ENCODE peak calls at places on chromosomes 1 and 21, in ten cellular contexts. X is neural crest cell, E is kidney epithelial cell, F is Peyer's patch, H is left lung, G is fibroblast of pulmonary artery, R is glutamatergic neuron, N is right lobe of liver, W is Calu3, D is astrocyte of the spinal cord. S is an unnamed sample.

GRCh38 chr1:28503117-28503516 is 2.7 kb upstream of the RCC1 start:
- DNase-seq in H (no peak), W (no peak), G (no peak), E (no peak), X (no peak), N (no peak), D (no peak), R (no peak), F (peak), S (no peak)

GRCh38 chr1:31674626-31675025 is 29.2 kb downstream of the COL16A1 start:
- DNase-seq in E (no peak), N (no peak), F (no peak), W (no peak), X (no peak), H (no peak), G (no peak), D (no peak), R (no peak), S (peak)

GRCh38 chr1:245201827-245202226 is 47.0 kb downstream of the KIF26B start:
- DNase-seq in W (no peak), G (no peak), E (no peak), H (no peak), X (no peak), N (no peak), D (no peak), R (no peak), F (no peak), S (peak)

GRCh38 chr1:19044975-19045831 is 88.7 kb upstream of the IFFO2 start:
- DNase-seq in E (no peak), N (peak), G (no peak), R (no peak), W (no peak), X (no peak), F (no peak), D (peak), H (peak), S (no peak)

GRCh38 chr1:160419150-160419837 is 18.9 kb downstream of the VANGL2 start:
- DNase-seq in D (no peak), E (no peak), N (no peak), W (no peak), X (no peak), G (no peak), R (no peak), H (peak), F (no peak), S (no peak)

GRCh38 chr1:31745071-31745897 is 18.9 kb downstream of the ADGRB2 start:
- DNase-seq in F (peak), H (peak), W (peak), G (peak), R (peak), X (peak), E (no peak), D (peak), N (peak), S (peak)

GRCh38 chr1:160332516-160332915 is 10.5 kb downstream of the COPA start:
- DNase-seq in N (no peak), G (no peak), W (no peak), E (no peak), F (no peak), R (no peak), D (no peak), H (no peak), X (no peak), S (no peak)

GRCh38 chr1:169151338-169151837 is 44.9 kb downstream of the ATP1B1 start:
- DNase-seq in R (no peak), W (no peak), N (no peak), E (no peak), X (no peak), D (no peak), F (no peak), G (no peak), H (peak), S (no peak)

GRCh38 chr1:31029031-31029430 is 36.5 kb downstream of the PUM1 start:
- DNase-seq in D (no peak), F (no peak), N (no peak), H (no peak), W (no peak), X (no peak), R (no peak), E (no peak), G (no peak), S (no peak)

GRCh38 chr1:55255901-55256300 is 40.7 kb upstream of the USP24 start:
- DNase-seq in G (no peak), X (no peak), E (no peak), F (no peak), R (no peak), W (no peak), D (no peak), H (no peak), N (no peak), S (no peak)

GRCh38 chr1:15797614-15798390 is 9.6 kb downstream of the UQCRHL start:
- DNase-seq in X (no peak), H (no peak), R (no peak), N (no peak), D (no peak), F (no peak), E (no peak), G (no peak), W (no peak), S (no peak)

GRCh38 chr1:99482750-99483149 is 163.2 kb upstream of the PALMD start:
- DNase-seq in R (no peak), G (no peak), D (no peak), H (no peak), E (no peak), F (no peak), N (no peak), X (no peak), W (no peak), S (no peak)

GRCh38 chr1:9018372-9018771 is 7.9 kb downstream of the SLC2A7 start:
- DNase-seq in X (no peak), D (peak), W (no peak), E (no peak), F (no peak), H (no peak), N (no peak), R (no peak), G (peak), S (no peak)

GRCh38 chr1:109484519-109484975 is 842 bp downstream of the ATXN7L2 start:
- DNase-seq in G (no peak), R (no peak), X (no peak), E (no peak), D (no peak), N (no peak), W (no peak), H (no peak), F (no peak), S (no peak)

GRCh38 chr1:23561076-23561812 is 1.9 kb upstream of the ID3 start:
- DNase-seq in W (no peak), H (no peak), R (no peak), N (no peak), G (no peak), E (no peak), D (no peak), X (no peak), F (no peak), S (no peak)

GRCh38 chr1:86703696-86704455 is 500 bp upstream of the SH3GLB1 start:
- DNase-seq in F (peak), D (no peak), H (no peak), W (no peak), E (no peak), R (no peak), G (no peak), N (no peak), X (no peak), S (no peak)

GRCh38 chr1:159000070-159000409 is 9.7 kb upstream of the IFI16 start:
- DNase-seq in D (no peak), W (no peak), N (no peak), G (no peak), R (no peak), F (no peak), E (no peak), H (no peak), X (no peak), S (peak)

GRCh38 chr1:1232801-1233566 is 947 bp downstream of the B3GALT6 start:
- DNase-seq in D (no peak), R (no peak), W (no peak), G (no peak), H (no peak), F (no peak), E (no peak), N (no peak), X (no peak), S (no peak)

GRCh38 chr1:43021547-43022474 is 63.1 kb upstream of the SLC2A1 start:
- DNase-seq in G (no peak), N (no peak), E (no peak), F (no peak), H (no peak), D (no peak), W (no peak), X (no peak), R (no peak), S (no peak)

GRCh38 chr1:4124631-4125145 is 224.6 kb upstream of the C1orf174 start:
- DNase-seq in N (no peak), F (peak), R (no peak), H (no peak), E (no peak), X (no peak), D (no peak), W (no peak), G (no peak), S (no peak)

GRCh38 chr1:4127595-4128140 is 227.6 kb upstream of the C1orf174 start:
- DNase-seq in R (no peak), E (no peak), F (no peak), H (no peak), N (no peak), G (no peak), X (no peak), W (no peak), D (no peak), S (no peak)

GRCh38 chr1:4128616-4129015 is 228.5 kb upstream of the C1orf174 start:
- DNase-seq in W (no peak), D (no peak), G (no peak), N (no peak), H (peak), E (no peak), R (no peak), F (no peak), X (no peak), S (no peak)

GRCh38 chr1:4129693-4130092 is 229.6 kb upstream of the C1orf174 start:
- DNase-seq in F (no peak), E (no peak), H (peak), G (no peak), W (no peak), R (no peak), D (no peak), X (no peak), N (no peak), S (no peak)

GRCh38 chr1:4126731-4127594 is 226.9 kb upstream of the C1orf174 start:
- DNase-seq in E (no peak), R (no peak), H (peak), D (no peak), X (no peak), G (no peak), F (no peak), W (no peak), N (no peak), S (no peak)
- TF ChIP-seq CTCF in E (no peak), R (no peak), H (no peak), D (no peak), X (no peak), G (no peak), F (no peak), W (no peak), N (no peak), S (no peak)

GRCh38 chr1:101438359-101438758 is 201.5 kb downstream of the S1PR1 start:
- DNase-seq in F (no peak), D (no peak), H (no peak), G (peak), X (no peak), W (peak), E (no peak), R (no peak), N (no peak), S (no peak)
- TF ChIP-seq CTCF in F (no peak), D (peak), H (peak), G (peak), X (peak), W (no peak), E (peak), R (no peak), N (no peak), S (peak)

GRCh38 chr1:208134491-208134890 is 109.7 kb downstream of the PLXNA2 start:
- DNase-seq in X (no peak), G (no peak), F (no peak), R (no peak), H (no peak), D (no peak), W (no peak), N (no peak), E (no peak), S (no peak)

GRCh38 chr1:208129489-208129888 is 114.7 kb downstream of the PLXNA2 start:
- DNase-seq in N (no peak), E (no peak), W (no peak), H (no peak), X (no peak), D (no peak), F (no peak), G (no peak), R (no peak), S (no peak)

GRCh38 chr1:208135354-208135753 is 108.8 kb downstream of the PLXNA2 start:
- DNase-seq in F (no peak), R (no peak), N (peak), E (no peak), X (no peak), W (no peak), D (peak), G (peak), H (no peak), S (no peak)

GRCh38 chr1:208131631-208132286 is 112.4 kb downstream of the PLXNA2 start:
- DNase-seq in F (no peak), X (no peak), D (peak), G (no peak), H (no peak), N (no peak), E (no peak), W (no peak), R (no peak), S (no peak)

GRCh38 chr1:208132287-208132882 is 111.8 kb downstream of the PLXNA2 start:
- DNase-seq in W (peak), G (peak), R (peak), E (no peak), N (peak), H (peak), X (peak), D (peak), F (peak), S (peak)
- TF ChIP-seq CTCF in W (peak), G (peak), R (peak), E (peak), N (peak), H (peak), X (peak), D (peak), F (peak), S (peak)

DNA sequence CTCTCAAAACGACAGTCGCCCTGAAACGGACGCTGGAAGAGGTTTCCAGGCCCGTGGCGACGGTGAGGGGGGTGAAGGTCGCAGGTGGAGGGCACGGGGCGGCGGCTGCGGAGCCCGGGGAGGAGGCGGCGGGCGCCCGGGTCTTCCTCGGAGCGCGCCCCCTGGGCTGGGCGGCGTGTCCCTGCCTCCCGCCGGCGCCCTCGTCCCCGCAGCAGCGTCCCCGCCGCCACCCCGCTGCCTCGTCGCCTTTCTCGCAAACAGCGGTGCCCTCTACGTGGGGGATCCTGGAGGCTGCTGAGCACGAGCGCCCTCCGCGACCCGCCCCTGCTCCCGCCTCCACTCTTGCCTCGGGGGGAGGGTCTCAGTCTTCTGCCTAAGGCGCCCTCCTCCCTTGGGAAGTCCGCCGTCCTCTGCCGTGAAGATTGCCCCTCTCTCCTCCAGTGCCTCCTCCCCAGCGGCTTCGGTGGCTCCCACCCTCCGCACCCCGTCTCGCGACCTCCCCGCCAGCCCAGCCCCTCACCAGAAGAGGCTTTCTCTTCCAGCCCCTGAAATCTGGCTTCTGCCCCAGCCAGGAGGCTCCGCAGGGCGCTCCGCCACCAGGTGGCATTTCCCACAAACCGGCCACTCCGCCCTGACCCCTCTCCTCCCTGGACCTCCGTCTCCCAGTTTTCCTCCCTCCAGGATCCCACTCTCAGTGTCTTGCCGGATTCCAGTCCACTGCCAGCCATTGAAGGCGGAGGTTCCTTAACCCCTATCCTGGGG is 227.4 kb downstream of the SDCCAG8 start:
- DNase-seq in G (no peak), F (no peak), D (no peak), E (no peak), W (no peak), R (peak), N (peak), H (no peak), X (peak), S (no peak)
- TF ChIP-seq CTCF in G (no peak), F (no peak), D (peak), E (peak), W (no peak), R (no peak), N (peak), H (no peak), X (peak), S (peak)

GRCh38 chr21:24025101-24025500 is 1582.2 kb downstream of the MRPL39 start:
- DNase-seq in X (no peak), G (no peak), N (no peak), D (no peak), E (no peak), W (no peak), H (no peak), F (no peak), R (no peak), S (no peak)
- TF ChIP-seq CTCF in X (no peak), G (no peak), N (no peak), D (no peak), E (no peak), W (no peak), H (no peak), F (no peak), R (no peak), S (no peak)

GRCh38 chr1:173753830-173754229 is 39.0 kb downstream of the KLHL20 start:
- DNase-seq in W (no peak), X (no peak), E (no peak), R (no peak), N (no peak), F (no peak), D (no peak), G (no peak), H (no peak), S (no peak)
- TF ChIP-seq CTCF in W (no peak), X (no peak), E (no peak), R (no peak), N (no peak), F (no peak), D (no peak), G (no peak), H (no peak), S (no peak)

GRCh38 chr21:36860736-36861594 is 105.5 kb downstream of the HLCS start:
- DNase-seq in R (no peak), F (no peak), X (no peak), G (peak), N (peak), E (peak), H (no peak), W (peak), D (peak), S (peak)
- TF ChIP-seq CTCF in R (no peak), F (no peak), X (no peak), G (no peak), N (no peak), E (no peak), H (no peak), W (no peak), D (no peak), S (no peak)

DNA sequence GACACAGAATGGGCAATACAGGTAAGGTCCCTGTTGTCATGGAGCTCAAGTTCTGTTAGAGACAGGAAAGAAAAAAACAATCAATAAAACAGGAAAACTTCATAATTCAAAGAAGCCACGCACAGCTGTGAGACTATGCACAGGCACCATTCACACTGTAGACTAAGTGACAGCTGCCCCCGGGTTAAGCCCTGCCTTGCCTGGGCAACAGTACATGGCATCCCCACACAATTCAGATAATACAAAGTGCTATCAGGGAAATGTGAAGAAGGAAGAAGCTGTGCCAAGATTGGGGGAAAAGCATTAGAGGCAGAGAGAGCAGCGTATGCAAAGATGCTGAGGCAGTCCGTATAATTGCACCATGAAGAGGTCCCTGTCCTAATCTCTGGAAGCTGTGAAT is 9.0 kb upstream of the KCNE2 start:
- DNase-seq in D (no peak), W (no peak), H (no peak), F (peak), R (no peak), X (no peak), G (no peak), N (no peak), E (no peak), S (no peak)
- TF ChIP-seq CTCF in D (no peak), W (no peak), H (no peak), F (no peak), R (no peak), X (no peak), G (no peak), N (no peak), E (no peak), S (no peak)

GRCh38 chr1:236495359-236496120 is 28.2 kb upstream of the LGALS8 start:
- DNase-seq in D (no peak), R (no peak), G (no peak), W (no peak), F (no peak), H (no peak), X (no peak), E (no peak), N (no peak), S (no peak)

GRCh38 chr1:236497908-236498307 is 25.9 kb upstream of the LGALS8 start:
- DNase-seq in X (no peak), H (no peak), G (no peak), R (no peak), D (no peak), E (no peak), F (no peak), N (no peak), W (no peak), S (no peak)

GRCh38 chr1:236502579-236502971 is 21.2 kb upstream of the LGALS8 start:
- DNase-seq in H (no peak), D (peak), E (peak), W (no peak), X (no peak), G (peak), F (no peak), R (no peak), N (no peak), S (peak)

GRCh38 chr1:236502972-236503639 is 20.7 kb upstream of the LGALS8 start:
- DNase-seq in G (peak), H (no peak), N (peak), E (peak), W (peak), R (no peak), F (peak), D (peak), X (peak), S (peak)

GRCh38 chr1:236501093-236501492 is 22.7 kb upstream of the LGALS8 start:
- DNase-seq in N (no peak), E (no peak), W (no peak), H (no peak), F (no peak), D (no peak), G (no peak), X (no peak), R (no peak), S (no peak)
- TF ChIP-seq CTCF in N (no peak), E (no peak), W (no peak), H (no peak), F (no peak), D (no peak), G (no peak), X (no peak), R (no peak), S (no peak)

DNA sequence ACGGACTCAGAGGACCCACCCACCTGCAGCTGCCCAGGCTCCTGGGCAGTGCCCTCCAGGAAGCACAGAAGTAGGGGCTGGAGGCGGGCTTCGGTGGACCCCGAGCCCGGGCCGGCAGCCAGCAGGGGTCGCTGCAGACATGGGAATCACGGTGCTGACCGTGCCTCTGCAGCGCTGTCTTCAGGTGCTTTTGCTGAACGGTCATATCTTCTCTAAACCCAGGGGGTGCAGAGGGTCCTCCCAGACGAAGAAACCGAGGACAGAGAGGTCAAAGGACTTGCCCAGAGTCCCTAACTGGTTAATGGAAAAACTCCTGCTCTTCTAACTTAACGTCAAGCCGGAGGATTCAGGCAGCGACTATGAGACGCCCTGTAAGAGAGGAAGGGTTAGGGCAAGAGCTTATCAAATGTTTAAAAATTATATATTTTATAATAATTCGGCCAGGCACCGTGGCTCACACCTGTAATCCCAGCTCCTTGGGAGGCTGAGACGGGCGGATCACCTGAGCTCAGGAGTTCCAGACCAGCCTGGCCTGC is 21.5 kb upstream of the LEFTY2 start:
- DNase-seq in H (peak), R (peak), F (peak), G (peak), E (no peak), N (peak), W (peak), D (no peak), X (peak), S (no peak)
- TF ChIP-seq CTCF in H (peak), R (peak), F (peak), G (peak), E (peak), N (peak), W (peak), D (peak), X (peak), S (peak)